ENCODE peak calls at places on chromosomes 7 and 10, in six cellular contexts. One of them, this sample, is unnamed.

GRCh38 chr7:157235357-157236018 is 96.8 kb downstream of the UBE3C start:
- DNase-seq in sigmoid colon: no peak
- DNase-seq in esophagus squamous epithelium: no peak
- DNase-seq in OCI-LY7: no peak
- DNase-seq in uterus: no peak
- DNase-seq in ascending aorta: no peak
- DNase-seq in this sample: no peak

GRCh38 chr7:158740657-158741293 is 36.2 kb upstream of the NCAPG2 start:
- DNase-seq in OCI-LY7: no peak
- DNase-seq in uterus: peak; percentile 69
- DNase-seq in esophagus squamous epithelium: no peak
- DNase-seq in sigmoid colon: peak; percentile 89
- DNase-seq in ascending aorta: no peak
- DNase-seq in this sample: no peak

GRCh38 chr7:95330194-95331003 is 6.1 kb upstream of the PON1 start:
- DNase-seq in uterus: no peak
- DNase-seq in esophagus squamous epithelium: no peak
- DNase-seq in sigmoid colon: no peak
- DNase-seq in ascending aorta: no peak
- DNase-seq in OCI-LY7: no peak
- DNase-seq in this sample: no peak

GRCh38 chr7:30556854-30557644 is 37.6 kb upstream of the GARS1 start:
- DNase-seq in uterus: no peak
- DNase-seq in esophagus squamous epithelium: no peak
- DNase-seq in ascending aorta: no peak
- DNase-seq in OCI-LY7: no peak
- DNase-seq in sigmoid colon: no peak
- DNase-seq in this sample: no peak

GRCh38 chr10:74924251-74924954 is 98.0 kb downstream of the KAT6B start:
- DNase-seq in esophagus squamous epithelium: no peak
- DNase-seq in uterus: no peak
- DNase-seq in ascending aorta: no peak
- DNase-seq in OCI-LY7: no peak
- DNase-seq in sigmoid colon: no peak
- DNase-seq in this sample: no peak

GRCh38 chr7:22980422-22980821 is 33.5 kb downstream of the HYCC1 start:
- DNase-seq in uterus: no peak
- DNase-seq in ascending aorta: no peak
- DNase-seq in OCI-LY7: no peak
- DNase-seq in sigmoid colon: no peak
- DNase-seq in esophagus squamous epithelium: no peak
- DNase-seq in this sample: no peak

GRCh38 chr7:33792547-33793105 is 112.7 kb upstream of the BMPER start:
- DNase-seq in esophagus squamous epithelium: no peak
- DNase-seq in OCI-LY7: no peak
- DNase-seq in ascending aorta: no peak
- DNase-seq in uterus: no peak
- DNase-seq in sigmoid colon: no peak
- DNase-seq in this sample: no peak

GRCh38 chr7:94452257-94452656 is 57.4 kb upstream of the CASD1 start:
- DNase-seq in ascending aorta: no peak
- DNase-seq in uterus: no peak
- DNase-seq in OCI-LY7: no peak
- DNase-seq in esophagus squamous epithelium: no peak
- DNase-seq in sigmoid colon: peak; percentile 69
- DNase-seq in this sample: no peak

GRCh38 chr7:94642838-94643653 is 12.9 kb downstream of the SGCE start:
- DNase-seq in uterus: no peak
- DNase-seq in esophagus squamous epithelium: no peak
- DNase-seq in sigmoid colon: no peak
- DNase-seq in ascending aorta: no peak
- DNase-seq in OCI-LY7: no peak
- DNase-seq in this sample: no peak

GRCh38 chr7:131042269-131043160 is 285.2 kb upstream of the MKLN1 start:
- DNase-seq in uterus: no peak
- DNase-seq in sigmoid colon: no peak
- DNase-seq in esophagus squamous epithelium: no peak
- DNase-seq in ascending aorta: no peak
- DNase-seq in OCI-LY7: no peak
- DNase-seq in this sample: no peak

GRCh38 chr7:47578581-47579270 is 3.2 kb downstream of the TNS3 start:
- DNase-seq in uterus: no peak
- DNase-seq in esophagus squamous epithelium: no peak
- DNase-seq in sigmoid colon: no peak
- DNase-seq in ascending aorta: peak; percentile 77
- DNase-seq in OCI-LY7: no peak
- DNase-seq in this sample: no peak

GRCh38 chr10:31928531-31929259 is at the start of gene ARHGAP12:
- DNase-seq in uterus: peak; percentile 93
- DNase-seq in OCI-LY7: peak; percentile 85
- DNase-seq in ascending aorta: peak; percentile 94
- DNase-seq in esophagus squamous epithelium: peak; percentile 38
- DNase-seq in sigmoid colon: peak; percentile 95
- DNase-seq in this sample: peak; percentile 95

GRCh38 chr7:29610031-29610490 is 46.4 kb downstream of the PRR15 start:
- DNase-seq in sigmoid colon: no peak
- DNase-seq in uterus: no peak
- DNase-seq in ascending aorta: no peak
- DNase-seq in OCI-LY7: no peak
- DNase-seq in esophagus squamous epithelium: no peak
- DNase-seq in this sample: no peak

GRCh38 chr10:22651276-22651980 is 63.0 kb downstream of the PIP4K2A start:
- DNase-seq in uterus: no peak
- DNase-seq in esophagus squamous epithelium: no peak
- DNase-seq in ascending aorta: no peak
- DNase-seq in sigmoid colon: no peak
- DNase-seq in OCI-LY7: no peak
- DNase-seq in this sample: no peak

GRCh38 chr7:22154130-22154529 is 202.8 kb downstream of the RAPGEF5 start:
- DNase-seq in ascending aorta: no peak
- DNase-seq in uterus: no peak
- DNase-seq in sigmoid colon: no peak
- DNase-seq in esophagus squamous epithelium: no peak
- DNase-seq in OCI-LY7: no peak
- DNase-seq in this sample: no peak

GRCh38 chr10:49642311-49642710 is 28.5 kb downstream of the CHAT start:
- DNase-seq in uterus: no peak
- DNase-seq in ascending aorta: peak; percentile 54
- DNase-seq in esophagus squamous epithelium: no peak
- DNase-seq in OCI-LY7: no peak
- DNase-seq in sigmoid colon: no peak
- DNase-seq in this sample: no peak

GRCh38 chr7:100190059-100190711 is 12.5 kb downstream of the STAG3 start:
- DNase-seq in sigmoid colon: no peak
- DNase-seq in ascending aorta: no peak
- DNase-seq in uterus: no peak
- DNase-seq in OCI-LY7: peak; percentile 90
- DNase-seq in esophagus squamous epithelium: no peak
- DNase-seq in this sample: peak; percentile 49

GRCh38 chr10:126584836-126585235 is 85.7 kb downstream of the C10orf90 start:
- DNase-seq in OCI-LY7: no peak
- DNase-seq in ascending aorta: no peak
- DNase-seq in sigmoid colon: no peak
- DNase-seq in esophagus squamous epithelium: no peak
- DNase-seq in uterus: no peak
- DNase-seq in this sample: no peak

GRCh38 chr10:126585249-126585986 is 85.1 kb downstream of the C10orf90 start:
- DNase-seq in ascending aorta: no peak
- DNase-seq in sigmoid colon: no peak
- DNase-seq in OCI-LY7: no peak
- DNase-seq in esophagus squamous epithelium: no peak
- DNase-seq in uterus: no peak
- DNase-seq in this sample: no peak

GRCh38 chr10:126580873-126581647 is 89.4 kb downstream of the C10orf90 start:
- DNase-seq in esophagus squamous epithelium: no peak
- DNase-seq in sigmoid colon: no peak
- DNase-seq in ascending aorta: no peak
- DNase-seq in OCI-LY7: no peak
- DNase-seq in uterus: no peak
- DNase-seq in this sample: no peak

GRCh38 chr10:126581648-126582046 is 88.8 kb downstream of the C10orf90 start:
- DNase-seq in uterus: no peak
- DNase-seq in esophagus squamous epithelium: no peak
- DNase-seq in sigmoid colon: no peak
- DNase-seq in ascending aorta: no peak
- DNase-seq in OCI-LY7: no peak
- DNase-seq in this sample: no peak

DNA sequence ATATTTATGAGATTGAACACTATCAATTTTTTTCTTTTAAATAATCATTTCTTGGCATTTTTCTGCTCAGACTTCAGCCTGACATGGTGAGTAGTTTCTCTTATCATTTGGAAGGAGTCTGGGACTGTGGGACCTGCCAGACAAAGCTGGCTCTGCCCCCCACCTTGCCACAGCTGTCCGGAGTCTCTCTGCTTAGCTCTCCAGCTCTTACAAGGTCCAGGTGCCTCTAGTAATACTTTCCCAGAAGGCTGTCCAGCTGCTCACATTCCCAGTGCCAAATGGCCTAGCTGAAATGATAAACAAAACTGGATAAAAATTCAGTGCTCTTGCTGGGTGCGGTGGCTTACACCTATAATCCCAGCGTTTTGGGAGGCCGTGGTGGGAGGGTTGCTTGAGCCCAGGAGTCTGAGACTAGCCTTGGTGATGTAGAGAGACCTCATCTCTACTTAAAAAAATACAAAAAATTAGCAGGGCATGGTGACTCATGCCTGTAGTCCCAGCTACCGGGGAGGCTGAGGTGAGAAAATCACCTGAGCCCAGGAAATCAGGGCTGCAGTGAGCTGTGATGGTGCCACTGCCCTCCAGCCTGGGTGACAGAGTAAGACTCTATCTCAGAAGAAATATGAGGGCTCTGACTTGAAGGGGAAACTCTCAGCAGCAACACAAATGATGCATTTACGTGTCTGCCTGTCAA is 86.8 kb downstream of the C10orf90 start:
- DNase-seq in ascending aorta: no peak
- DNase-seq in esophagus squamous epithelium: no peak
- DNase-seq in OCI-LY7: no peak
- DNase-seq in sigmoid colon: no peak
- DNase-seq in uterus: no peak
- DNase-seq in this sample: no peak
- TF ChIP-seq CTCF in ascending aorta: no peak
- TF ChIP-seq CTCF in esophagus squamous epithelium: no peak
- TF ChIP-seq CTCF in OCI-LY7: no peak
- TF ChIP-seq CTCF in sigmoid colon: no peak
- TF ChIP-seq CTCF in uterus: no peak
- TF ChIP-seq CTCF in this sample: no peak

DNA sequence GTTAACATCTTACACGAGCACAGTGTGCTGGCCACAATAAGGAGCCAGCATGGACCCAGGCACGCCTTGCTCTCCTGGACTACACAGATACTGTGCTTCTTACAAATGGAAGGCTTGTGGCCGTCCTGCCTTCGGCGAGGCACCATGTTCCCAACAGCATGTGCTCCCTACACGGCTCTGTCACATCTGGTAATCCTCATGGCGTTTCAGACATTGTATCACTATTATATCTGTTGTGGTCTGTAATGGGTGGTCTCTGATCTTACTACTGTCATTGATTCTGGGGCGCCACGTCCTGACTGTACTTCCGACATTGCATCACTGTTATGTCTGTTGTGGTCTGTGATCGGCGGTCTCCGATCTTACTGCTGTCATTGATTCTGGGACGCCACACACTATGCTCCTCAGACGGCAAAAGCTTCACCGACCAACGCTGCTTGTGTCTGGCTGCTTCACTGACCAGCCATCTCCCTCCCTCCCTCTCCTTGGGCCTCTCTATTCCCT is 195.4 kb downstream of the MAD1L1 start:
- DNase-seq in OCI-LY7: no peak
- DNase-seq in ascending aorta: peak; percentile 22
- DNase-seq in sigmoid colon: peak; percentile 57
- DNase-seq in esophagus squamous epithelium: no peak
- DNase-seq in uterus: no peak
- DNase-seq in this sample: peak; percentile 16
- H3K4me3 ChIP-seq in OCI-LY7: peak overlapping the region; percentile 57
- H3K4me3 ChIP-seq in ascending aorta: peak overlapping the region; percentile 40
- H3K4me3 ChIP-seq in sigmoid colon: peak overlapping the region; percentile 34
- H3K4me3 ChIP-seq in esophagus squamous epithelium: peak overlapping the region; percentile 19
- H3K4me3 ChIP-seq in uterus: peak overlapping the region; percentile 17
- H3K4me3 ChIP-seq in this sample: no peak overlapping the region

GRCh38 chr10:119917777-119918176 is 25.2 kb downstream of the SEC23IP start:
- DNase-seq in ascending aorta: no peak
- DNase-seq in esophagus squamous epithelium: no peak
- DNase-seq in OCI-LY7: no peak
- DNase-seq in sigmoid colon: no peak
- DNase-seq in uterus: no peak
- DNase-seq in this sample: no peak
- TF ChIP-seq CTCF in ascending aorta: no peak
- TF ChIP-seq CTCF in esophagus squamous epithelium: no peak
- TF ChIP-seq CTCF in OCI-LY7: peak; percentile 37
- TF ChIP-seq CTCF in sigmoid colon: no peak
- TF ChIP-seq CTCF in uterus: no peak
- TF ChIP-seq CTCF in this sample: no peak

GRCh38 chr10:122875843-122876492 is 3.4 kb downstream of the FAM24B start:
- DNase-seq in OCI-LY7: no peak
- DNase-seq in ascending aorta: no peak
- DNase-seq in uterus: no peak
- DNase-seq in sigmoid colon: no peak
- DNase-seq in esophagus squamous epithelium: no peak
- DNase-seq in this sample: no peak
- H3K4me3 ChIP-seq in OCI-LY7: no peak overlapping the region
- H3K4me3 ChIP-seq in ascending aorta: no peak overlapping the region
- H3K4me3 ChIP-seq in uterus: no peak overlapping the region
- H3K4me3 ChIP-seq in sigmoid colon: no peak overlapping the region
- H3K4me3 ChIP-seq in esophagus squamous epithelium: no peak overlapping the region
- H3K4me3 ChIP-seq in this sample: no peak overlapping the region

GRCh38 chr7:50826371-50827172 is 43.9 kb upstream of the GRB10 start:
- DNase-seq in ascending aorta: peak; percentile 66
- DNase-seq in uterus: no peak
- DNase-seq in esophagus squamous epithelium: no peak
- DNase-seq in sigmoid colon: no peak
- DNase-seq in OCI-LY7: no peak
- DNase-seq in this sample: no peak
- TF ChIP-seq CTCF in ascending aorta: no peak
- TF ChIP-seq CTCF in uterus: no peak
- TF ChIP-seq CTCF in esophagus squamous epithelium: no peak
- TF ChIP-seq CTCF in sigmoid colon: no peak
- TF ChIP-seq CTCF in OCI-LY7: no peak
- TF ChIP-seq CTCF in this sample: no peak

This sample was measured in Caco-2.